ENCODE peak calls at places on chromosomes 12 and 14, in six cellular contexts. F, Z, J, D, A and M are unnamed samples.

GRCh38 chr12:126663304-126664094 is 1598.3 kb downstream of the AACS start:
- DNase-seq in J (no peak), A (no peak), Z (peak; percentile 6), F (peak; percentile 67), D (no peak), M (peak; percentile 57)

GRCh38 chr14:51926449-51926848 is 62.9 kb upstream of the RTRAF start:
- DNase-seq in J (no peak), D (no peak), Z (no peak), F (no peak), A (no peak), M (no peak)

GRCh38 chr12:101563197-101563596 is 31.6 kb upstream of the MYBPC1 start:
- DNase-seq in D (no peak), Z (no peak), F (no peak), A (no peak), J (no peak), M (peak; percentile 5)

GRCh38 chr14:104506461-104507253 is 72.9 kb upstream of the C14orf180 start:
- DNase-seq in Z (no peak), D (no peak), A (no peak), F (no peak), J (no peak), M (no peak)

GRCh38 chr12:120225852-120226640 is 25.1 kb upstream of the RPLP0 start:
- DNase-seq in A (no peak), D (no peak), J (peak; percentile 49), F (peak; percentile 44), Z (no peak), M (peak; percentile 47)

GRCh38 chr12:54134850-54135249 is 53.9 kb downstream of the SMUG1 start:
- DNase-seq in D (no peak), Z (no peak), J (no peak), F (no peak), A (no peak), M (no peak)

GRCh38 chr14:68510201-68510600 is 282.7 kb downstream of the ZFP36L1 start:
- DNase-seq in Z (peak; percentile 72), D (no peak), F (peak; percentile 54), J (peak; percentile 58), A (peak; percentile 93), M (no peak)

GRCh38 chr14:72894323-72894622 is 372 bp upstream of the DPF3 start:
- DNase-seq in J (no peak), A (no peak), D (no peak), Z (no peak), F (no peak), M (no peak)

GRCh38 chr14:99744199-99744872 is 48.9 kb upstream of the EML1 start:
- DNase-seq in J (no peak), D (no peak), A (no peak), F (peak; percentile 41), Z (no peak), M (peak; percentile 31)

GRCh38 chr12:52358575-52359350 is 8.5 kb downstream of the KRT85 start:
- DNase-seq in A (no peak), F (no peak), J (no peak), D (no peak), Z (no peak), M (no peak)

GRCh38 chr12:2264622-2265306 is 212.0 kb downstream of the CACNA1C start:
- DNase-seq in D (no peak), F (peak; percentile 96), Z (peak; percentile 95), J (no peak), A (peak; percentile 95), M (peak; percentile 25)

GRCh38 chr12:28033538-28033915 is 61.0 kb upstream of the PTHLH start:
- DNase-seq in F (peak; percentile 65), D (no peak), J (no peak), A (peak; percentile 28), Z (no peak), M (peak; percentile 37)

GRCh38 chr14:100523536-100524025 is 63.6 kb downstream of the BEGAIN start:
- DNase-seq in D (no peak), Z (no peak), F (no peak), A (no peak), J (peak; percentile 4), M (no peak)

GRCh38 chr14:56487761-56488160 is 91.8 kb upstream of the TMEM260 start:
- DNase-seq in A (peak; percentile 71), Z (peak; percentile 40), F (peak; percentile 88), D (no peak), J (no peak), M (peak; percentile 33)

GRCh38 chr14:57362356-57362755 is 28.0 kb upstream of the NAA30 start:
- DNase-seq in A (no peak), J (no peak), Z (peak; percentile 46), D (peak; percentile 94), F (peak; percentile 37), M (no peak)

GRCh38 chr14:97077253-97077653 is 280.1 kb downstream of the VRK1 start:
- DNase-seq in F (peak; percentile 2), J (peak; percentile 37), A (peak; percentile 23), D (no peak), Z (peak; percentile 5), M (peak; percentile 91)

GRCh38 chr14:84646791-84647500 is 883.0 kb upstream of the FLRT2 start:
- DNase-seq in A (no peak), Z (peak; percentile 69), D (no peak), J (no peak), F (peak; percentile 14), M (no peak)

GRCh38 chr14:103706551-103707328 is 8.5 kb downstream of the XRCC3 start:
- DNase-seq in F (no peak), J (no peak), D (no peak), Z (no peak), A (no peak), M (no peak)

GRCh38 chr12:50734409-50735263 is 29.3 kb upstream of the ATF1 start:
- DNase-seq in D (peak; percentile 39), F (peak; percentile 56), A (no peak), Z (peak; percentile 60), J (no peak), M (peak; percentile 51)

GRCh38 chr14:31510222-31510621 is 22.4 kb upstream of the GPR33 start:
- DNase-seq in J (no peak), D (peak; percentile 38), A (no peak), Z (peak; percentile 37), F (peak; percentile 47), M (peak; percentile 43)

GRCh38 chr14:61603736-61604135 is 91.6 kb upstream of the HIF1A start:
- DNase-seq in J (no peak), F (peak; percentile 74), D (no peak), A (no peak), Z (peak; percentile 68), M (peak; percentile 61)

GRCh38 chr14:35818346-35819115 is 7.6 kb upstream of the BRMS1L start:
- DNase-seq in A (peak; percentile 35), F (peak; percentile 66), J (no peak), D (peak; percentile 64), Z (peak; percentile 61), M (peak; percentile 54)

GRCh38 chr14:36129181-36129580 is 47.3 kb downstream of the PTCSC3 start:
- DNase-seq in A (no peak), Z (no peak), D (no peak), F (no peak), J (no peak), M (peak; percentile 77)

GRCh38 chr14:92524603-92525185 is 11.1 kb downstream of the RIN3 start:
- DNase-seq in A (no peak), Z (no peak), D (no peak), F (no peak), J (no peak), M (no peak)

GRCh38 chr12:47221256-47222023 is 141.7 kb upstream of the AMIGO2 start:
- DNase-seq in J (no peak), Z (no peak), D (no peak), A (no peak), F (no peak), M (no peak)

GRCh38 chr12:127340381-127340780 is 926.6 kb upstream of the TMEM132C start:
- DNase-seq in D (no peak), Z (no peak), F (peak; percentile 2), A (peak; percentile 9), J (no peak), M (no peak)

GRCh38 chr14:21933681-21934080 is 260.1 kb upstream of the OR4E1 start:
- DNase-seq in A (no peak), D (peak; percentile 53), J (no peak), Z (no peak), F (no peak), M (peak; percentile 5)
- TF ChIP-seq CTCF in A (no peak), D (peak; percentile 35), J (no peak), Z (peak; percentile 6), F (no peak), M (peak; percentile 26)

GRCh38 chr12:48869191-48869590 is 3.5 kb upstream of the RND1 start:
- DNase-seq in Z (no peak), J (no peak), D (no peak), F (no peak), A (no peak), M (no peak)
- TF ChIP-seq CTCF in Z (no peak), J (no peak), D (no peak), F (no peak), A (no peak), M (no peak)

GRCh38 chr14:66508846-66509621 is 1.1 kb downstream of the GPHN start:
- DNase-seq in F (peak; percentile 42), D (peak; percentile 44), J (peak; percentile 29), A (no peak), Z (peak; percentile 25), M (peak; percentile 33)
- TF ChIP-seq CTCF in F (no peak), D (no peak), J (no peak), A (no peak), Z (no peak), M (no peak)

GRCh38 chr12:124190301-124191023 is 104.4 kb upstream of the RFLNA start:
- DNase-seq in F (no peak), D (no peak), A (no peak), J (no peak), Z (no peak), M (no peak)
- TF ChIP-seq CTCF in F (no peak), D (no peak), A (no peak), J (no peak), Z (no peak), M (no peak)

GRCh38 chr12:57815177-57816000 is 3.1 kb downstream of the AVIL start:
- DNase-seq in F (no peak), J (no peak), Z (no peak), A (no peak), D (no peak), M (no peak)
- TF ChIP-seq CTCF in F (peak; percentile 13), J (no peak), Z (peak; percentile 23), A (no peak), D (no peak), M (no peak)

GRCh38 chr12:116528067-116528466 is 31.1 kb upstream of the MAP1LC3B2 start:
- DNase-seq in F (peak; percentile 72), Z (peak; percentile 43), J (no peak), D (peak; percentile 47), A (peak; percentile 65), M (peak; percentile 83)

GRCh38 chr12:116524311-116524710 is 34.9 kb upstream of the MAP1LC3B2 start:
- DNase-seq in D (no peak), A (no peak), J (no peak), F (no peak), Z (no peak), M (no peak)

GRCh38 chr12:116525418-116526001 is 33.7 kb upstream of the MAP1LC3B2 start:
- DNase-seq in D (peak; percentile 74), Z (peak; percentile 91), A (peak; percentile 89), F (peak; percentile 94), J (peak; percentile 48), M (peak; percentile 92)

GRCh38 chr12:116528498-116528897 is 30.7 kb upstream of the MAP1LC3B2 start:
- DNase-seq in Z (no peak), F (peak; percentile 26), D (no peak), A (no peak), J (no peak), M (peak; percentile 15)

GRCh38 chr12:116524964-116525379 is 34.2 kb upstream of the MAP1LC3B2 start:
- DNase-seq in D (no peak), J (no peak), A (no peak), F (peak; percentile 72), Z (peak; percentile 70), M (peak; percentile 75)
- TF ChIP-seq CTCF in D (no peak), J (no peak), A (no peak), F (no peak), Z (peak; percentile 21), M (no peak)